ENCODE peak calls at places on chromosomes 4 and X, in seven cellular contexts. J is DMS153; I is fibroblast of the aortic adventitia; L is NK-92 treated with Interleukin-12 subunit alpha and Interleukin-12 subunit beta, amount 100 ng/mL, for 24 hours; O is NCI-H1105 treated with DMSO at 0.1 percent for 48 hours; M is pancreas; T is HEK293T. H is an unnamed sample.

GRCh38 chr4:11223261-11223660 is 205.4 kb downstream of the HS3ST1 start:
- DNase-seq in J (peak), I (no peak), L (no peak), O (peak), M (no peak), T (no peak), H (no peak)

GRCh38 chr4:154485127-154485773 is 6.3 kb downstream of the DCHS2 start:
- DNase-seq in J (no peak), I (no peak), L (no peak), O (no peak), M (no peak), T (no peak), H (no peak)

GRCh38 chrX:114065612-114066178 is 518.2 kb upstream of the HTR2C start:
- DNase-seq in J (no peak), I (no peak), L (no peak), O (no peak), M (no peak), T (no peak), H (no peak)

GRCh38 chr4:189974056-189974455 is 33.4 kb downstream of the FRG1 start:
- DNase-seq in J (no peak), I (peak), L (no peak), O (no peak), M (no peak), T (no peak), H (peak)

GRCh38 chr4:38674206-38675144 is 10.5 kb downstream of the KLF3 start:
- DNase-seq in J (no peak), I (peak), L (no peak), O (peak), M (no peak), T (no peak), H (peak)

GRCh38 chrX:129825746-129826505 is 17.8 kb downstream of the ZDHHC9 start:
- DNase-seq in J (no peak), I (no peak), L (no peak), O (no peak), M (no peak), T (no peak), H (no peak)

GRCh38 chr4:18571252-18571885 is 549.8 kb upstream of the LCORL start:
- DNase-seq in J (no peak), I (no peak), L (no peak), O (no peak), M (no peak), T (no peak), H (no peak)

GRCh38 chr4:163404080-163404479 is 60.4 kb downstream of the NPY5R start:
- DNase-seq in J (no peak), I (no peak), L (no peak), O (no peak), M (no peak), T (no peak), H (no peak)

GRCh38 chr4:7850489-7850888 is 89.2 kb downstream of the AFAP1 start:
- DNase-seq in J (no peak), I (no peak), L (no peak), O (no peak), M (no peak), T (no peak), H (no peak)

GRCh38 chr4:158410272-158410671 is 111.4 kb upstream of the RXFP1 start:
- DNase-seq in J (no peak), I (peak), L (no peak), O (no peak), M (no peak), T (no peak), H (peak)

GRCh38 chrX:73850124-73851013 is 287.4 kb downstream of the CHIC1 start:
- DNase-seq in J (no peak), I (peak), L (no peak), O (no peak), M (peak), T (peak), H (peak)

GRCh38 chr4:72375050-72375736 is 193.8 kb downstream of the ADAMTS3 start:
- DNase-seq in J (no peak), I (peak), L (no peak), O (no peak), M (no peak), T (no peak), H (peak)

GRCh38 chrX:30893206-30893605 is 4.2 kb upstream of the TAB3 start:
- DNase-seq in J (no peak), I (peak), L (no peak), O (no peak), M (no peak), T (no peak), H (peak)

GRCh38 chr4:83889802-83890201 is 353.9 kb downstream of the GPAT3 start:
- DNase-seq in J (no peak), I (peak), L (no peak), O (no peak), M (no peak), T (no peak), H (peak)

GRCh38 chr4:125243835-125244397 is 70.8 kb upstream of the FAT4 start:
- DNase-seq in J (no peak), I (peak), L (no peak), O (no peak), M (no peak), T (no peak), H (peak)

GRCh38 chrX:7574325-7574724 is 268.6 kb upstream of the VCX start:
- DNase-seq in J (no peak), I (no peak), L (no peak), O (no peak), M (no peak), T (no peak), H (peak)

GRCh38 chr4:185955817-185956542 is 113.0 kb upstream of the TLR3 start:
- DNase-seq in J (no peak), I (no peak), L (no peak), O (no peak), M (no peak), T (no peak), H (no peak)

GRCh38 chrX:123087326-123087725 is 96.8 kb upstream of the GRIA3 start:
- DNase-seq in J (no peak), I (peak), L (no peak), O (no peak), M (no peak), T (no peak), H (peak)

GRCh38 chr4:5566991-5567390 is 141.4 kb downstream of the EVC2 start:
- DNase-seq in J (no peak), I (no peak), L (no peak), O (no peak), M (no peak), T (no peak), H (no peak)

H was measured in PC-3.